ENCODE peak calls at places on chromosome 9, in four cellular contexts. One of them, this sample, is unnamed.

GRCh38 chr9:92735907-92736600 is 28.6 kb downstream of the BICD2 start:
- DNase-seq in neural progenitor cell: no peak
- DNase-seq in GM23338: no peak
- DNase-seq in cardiac fibroblast: no peak
- DNase-seq in this sample: no peak

GRCh38 chr9:133910855-133911514 is 81.1 kb downstream of the VAV2 start:
- DNase-seq in neural progenitor cell: no peak
- DNase-seq in GM23338: no peak
- DNase-seq in cardiac fibroblast: no peak
- DNase-seq in this sample: no peak

GRCh38 chr9:99834474-99834873 is 12.8 kb downstream of the NR4A3 start:
- DNase-seq in neural progenitor cell: no peak
- DNase-seq in GM23338: no peak
- DNase-seq in cardiac fibroblast: no peak
- DNase-seq in this sample: no peak

GRCh38 chr9:68794898-68795297 is 89.9 kb downstream of the PIP5K1B start:
- DNase-seq in neural progenitor cell: no peak
- DNase-seq in GM23338: no peak
- DNase-seq in cardiac fibroblast: no peak
- DNase-seq in this sample: no peak

GRCh38 chr9:22238809-22239684 is 207.6 kb upstream of the DMRTA1 start:
- DNase-seq in neural progenitor cell: peak
- DNase-seq in GM23338: peak
- DNase-seq in cardiac fibroblast: peak
- DNase-seq in this sample: peak

GRCh38 chr9:5630038-5630507 is 1.2 kb downstream of the RIC1 start:
- DNase-seq in neural progenitor cell: no peak
- DNase-seq in GM23338: peak
- DNase-seq in cardiac fibroblast: peak
- DNase-seq in this sample: peak

GRCh38 chr9:4985376-4986266 is 549 bp downstream of the JAK2 start:
- DNase-seq in neural progenitor cell: peak
- DNase-seq in GM23338: peak
- DNase-seq in cardiac fibroblast: peak
- DNase-seq in this sample: peak

GRCh38 chr9:133861692-133862091 is 123.5 kb upstream of the SARDH start:
- DNase-seq in neural progenitor cell: no peak
- DNase-seq in GM23338: no peak
- DNase-seq in cardiac fibroblast: no peak
- DNase-seq in this sample: no peak

GRCh38 chr9:13014484-13014883 is 239.7 kb downstream of the LURAP1L start:
- DNase-seq in neural progenitor cell: no peak
- DNase-seq in GM23338: no peak
- DNase-seq in cardiac fibroblast: peak
- DNase-seq in this sample: no peak

GRCh38 chr9:70205366-70206020 is 53.3 kb upstream of the SMC5 start:
- DNase-seq in neural progenitor cell: no peak
- DNase-seq in GM23338: no peak
- DNase-seq in cardiac fibroblast: no peak
- DNase-seq in this sample: peak

GRCh38 chr9:71987471-71988371 is 72.7 kb downstream of the C9orf57 start:
- DNase-seq in neural progenitor cell: no peak
- DNase-seq in GM23338: no peak
- DNase-seq in cardiac fibroblast: no peak
- DNase-seq in this sample: peak

GRCh38 chr9:96129698-96130097 is 172.3 kb downstream of the HSD17B3 start:
- DNase-seq in neural progenitor cell: peak
- DNase-seq in GM23338: peak
- DNase-seq in cardiac fibroblast: no peak
- DNase-seq in this sample: no peak

GRCh38 chr9:16364347-16364746 is 506.1 kb downstream of the BNC2 start:
- DNase-seq in neural progenitor cell: no peak
- DNase-seq in GM23338: no peak
- DNase-seq in cardiac fibroblast: no peak
- DNase-seq in this sample: no peak

GRCh38 chr9:130138791-130139190 is 33.4 kb upstream of the NCS1 start:
- DNase-seq in neural progenitor cell: no peak
- DNase-seq in GM23338: no peak
- DNase-seq in cardiac fibroblast: peak
- DNase-seq in this sample: no peak

GRCh38 chr9:74942801-74943200 is 9.9 kb downstream of the C9orf40 start:
- DNase-seq in neural progenitor cell: no peak
- DNase-seq in GM23338: no peak
- DNase-seq in cardiac fibroblast: peak
- DNase-seq in this sample: no peak

GRCh38 chr9:137497921-137498719 is 39.0 kb upstream of the NSMF start:
- DNase-seq in neural progenitor cell: no peak
- DNase-seq in GM23338: no peak
- DNase-seq in cardiac fibroblast: no peak
- DNase-seq in this sample: no peak

GRCh38 chr9:129239946-129240490 is 62.0 kb upstream of the IER5L start:
- DNase-seq in neural progenitor cell: no peak
- DNase-seq in GM23338: no peak
- DNase-seq in cardiac fibroblast: no peak
- DNase-seq in this sample: no peak

GRCh38 chr9:33524431-33524947 is 438 bp downstream of the ANKRD18B start:
- DNase-seq in neural progenitor cell: peak
- DNase-seq in GM23338: peak
- DNase-seq in cardiac fibroblast: peak
- DNase-seq in this sample: peak

GRCh38 chr9:125141251-125141650 is 2.1 kb downstream of the SCAI start:
- DNase-seq in neural progenitor cell: no peak
- DNase-seq in GM23338: no peak
- DNase-seq in cardiac fibroblast: peak
- DNase-seq in this sample: no peak

GRCh38 chr9:107016383-107016782 is 153.4 kb downstream of the ZNF462 start:
- DNase-seq in neural progenitor cell: no peak
- DNase-seq in GM23338: no peak
- DNase-seq in cardiac fibroblast: no peak
- DNase-seq in this sample: no peak

GRCh38 chr9:76216161-76216649 is 178.0 kb downstream of the RFK start:
- DNase-seq in neural progenitor cell: no peak
- DNase-seq in GM23338: no peak
- DNase-seq in cardiac fibroblast: peak
- DNase-seq in this sample: peak

GRCh38 chr9:132857031-132857430 is 21.1 kb downstream of the AK8 start:
- DNase-seq in neural progenitor cell: peak
- DNase-seq in GM23338: no peak
- DNase-seq in cardiac fibroblast: peak
- DNase-seq in this sample: no peak

GRCh38 chr9:34961574-34962480 is 3.7 kb downstream of the PHF24 start:
- DNase-seq in neural progenitor cell: no peak
- DNase-seq in GM23338: peak
- DNase-seq in cardiac fibroblast: peak
- DNase-seq in this sample: peak

GRCh38 chr9:35935755-35936509 is 22.0 kb downstream of the OR2S2 start:
- DNase-seq in neural progenitor cell: no peak
- DNase-seq in GM23338: no peak
- DNase-seq in cardiac fibroblast: peak
- DNase-seq in this sample: peak

GRCh38 chr9:114382951-114383865 is 4.6 kb downstream of the AKNA start:
- DNase-seq in neural progenitor cell: peak
- DNase-seq in GM23338: peak
- DNase-seq in cardiac fibroblast: peak
- DNase-seq in this sample: no peak

GRCh38 chr9:113350338-113350672 is 964 bp downstream of the BSPRY start:
- DNase-seq in neural progenitor cell: no peak
- DNase-seq in GM23338: no peak
- DNase-seq in cardiac fibroblast: no peak
- DNase-seq in this sample: no peak
- H3K4me3 ChIP-seq in neural progenitor cell: no peak
- H3K4me3 ChIP-seq in GM23338: peak
- H3K4me3 ChIP-seq in cardiac fibroblast: no peak
- H3K4me3 ChIP-seq in this sample: peak

DNA sequence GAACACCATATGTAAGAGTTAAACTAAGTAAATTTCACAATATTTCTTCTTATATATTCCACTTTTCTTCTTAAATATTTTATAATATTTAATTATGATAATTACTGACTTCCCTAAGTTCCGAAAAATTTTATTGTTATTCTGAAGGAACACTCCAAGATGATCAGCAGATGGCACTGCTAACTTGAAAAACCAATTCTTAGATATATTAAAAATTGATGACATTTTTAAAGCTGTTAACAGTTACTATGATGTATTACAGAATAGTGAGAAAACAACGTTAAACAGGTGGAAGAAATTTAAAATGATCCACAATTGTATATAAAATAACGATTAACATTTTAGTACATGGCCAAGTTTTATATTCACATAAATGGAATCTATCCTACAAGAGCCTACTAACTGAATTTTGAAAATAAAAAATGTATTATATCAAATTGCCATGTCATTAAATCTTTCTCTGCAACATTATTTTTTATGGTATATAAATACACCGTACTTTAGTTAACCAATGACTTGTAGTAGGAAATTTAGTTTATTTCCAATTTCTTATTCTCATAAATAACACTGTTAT is 30.1 kb upstream of the MUSK start:
- DNase-seq in neural progenitor cell: no peak
- DNase-seq in GM23338: peak
- DNase-seq in cardiac fibroblast: peak
- DNase-seq in this sample: peak
- TF ChIP-seq CTCF in neural progenitor cell: peak
- TF ChIP-seq CTCF in GM23338: no peak
- TF ChIP-seq CTCF in cardiac fibroblast: peak
- TF ChIP-seq CTCF in this sample: peak

GRCh38 chr9:1152171-1152570 is 102.0 kb downstream of the DMRT2 start:
- DNase-seq in neural progenitor cell: no peak
- DNase-seq in GM23338: no peak
- DNase-seq in cardiac fibroblast: no peak
- DNase-seq in this sample: no peak

GRCh38 chr9:1154739-1155138 is 104.6 kb downstream of the DMRT2 start:
- DNase-seq in neural progenitor cell: no peak
- DNase-seq in GM23338: no peak
- DNase-seq in cardiac fibroblast: no peak
- DNase-seq in this sample: peak

GRCh38 chr9:1155602-1156001 is 105.4 kb downstream of the DMRT2 start:
- DNase-seq in neural progenitor cell: no peak
- DNase-seq in GM23338: no peak
- DNase-seq in cardiac fibroblast: no peak
- DNase-seq in this sample: peak

GRCh38 chr9:1156794-1157193 is 106.6 kb downstream of the DMRT2 start:
- DNase-seq in neural progenitor cell: no peak
- DNase-seq in GM23338: no peak
- DNase-seq in cardiac fibroblast: no peak
- DNase-seq in this sample: no peak

DNA sequence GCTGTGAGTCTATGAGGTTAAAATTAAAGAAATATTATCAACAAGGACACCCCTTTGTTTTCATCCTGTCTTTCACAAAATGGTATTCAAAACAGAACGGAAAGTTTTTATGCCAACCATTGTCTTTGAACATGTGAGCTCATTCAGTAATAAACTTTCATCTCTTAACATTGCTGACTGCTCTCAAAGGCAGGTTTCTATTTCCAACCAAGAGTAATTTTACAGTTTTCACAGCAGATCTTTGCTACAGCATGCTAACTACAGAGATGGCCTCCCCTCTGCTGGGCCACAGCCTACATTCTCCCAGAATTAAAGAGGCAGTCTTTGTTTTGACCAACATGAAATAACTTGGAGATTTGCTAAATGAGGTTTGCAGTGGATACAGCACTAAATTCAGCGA is 101.5 kb downstream of the DMRT2 start:
- DNase-seq in neural progenitor cell: no peak
- DNase-seq in GM23338: no peak
- DNase-seq in cardiac fibroblast: no peak
- DNase-seq in this sample: no peak
- H3K4me3 ChIP-seq in neural progenitor cell: no peak
- H3K4me3 ChIP-seq in GM23338: no peak
- H3K4me3 ChIP-seq in cardiac fibroblast: no peak
- H3K4me3 ChIP-seq in this sample: no peak

DNA sequence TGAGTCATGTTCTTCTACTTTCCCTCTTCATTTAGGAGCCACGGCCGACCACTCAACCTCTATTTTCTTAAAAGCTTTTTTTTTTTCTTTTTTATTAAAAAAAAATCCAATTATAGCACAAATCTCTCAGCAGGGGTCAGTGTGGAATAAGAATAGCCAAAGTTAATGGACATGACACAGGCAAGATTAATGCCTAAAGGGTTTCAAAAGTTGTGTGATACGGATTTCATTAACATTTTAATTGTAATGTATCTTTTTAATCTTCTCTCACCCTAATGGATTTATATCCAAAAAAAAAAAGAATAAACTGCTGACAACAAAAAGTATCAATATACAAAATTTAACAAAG is 5.4 kb downstream of the NACC2 start:
- DNase-seq in neural progenitor cell: no peak
- DNase-seq in GM23338: no peak
- DNase-seq in cardiac fibroblast: peak
- DNase-seq in this sample: peak
- TF ChIP-seq CTCF in neural progenitor cell: no peak
- TF ChIP-seq CTCF in GM23338: no peak
- TF ChIP-seq CTCF in cardiac fibroblast: peak
- TF ChIP-seq CTCF in this sample: peak

This sample was measured in PC-3.